ENCODE peak calls at places on chromosome 1, in five cellular contexts. U is cardiac fibroblast, H is M059J, X is retinal pigment epithelial cell, Y is caudate nucleus. B is an unnamed sample.

GRCh38 chr1:186482661-186483255 is 21.8 kb upstream of the PDC start:
- DNase-seq in U (peak), H (peak), X (no peak), Y (no peak), B (peak)

GRCh38 chr1:155004352-155005075 is 1.9 kb downstream of the ZBTB7B start:
- DNase-seq in U (no peak), H (peak), X (no peak), Y (no peak), B (no peak)

GRCh38 chr1:201488817-201489581 is 17.9 kb downstream of the CSRP1 start:
- DNase-seq in U (peak), H (peak), X (no peak), Y (no peak), B (peak)

GRCh38 chr1:10432910-10433785 is 2.9 kb downstream of the CENPS start:
- DNase-seq in U (no peak), H (no peak), X (no peak), Y (no peak), B (no peak)

GRCh38 chr1:206029484-206029883 is 5.8 kb upstream of the CTSE start:
- DNase-seq in U (peak), H (peak), X (no peak), Y (no peak), B (peak)

GRCh38 chr1:221913351-221913750 is 171.5 kb upstream of the DUSP10 start:
- DNase-seq in U (no peak), H (peak), X (no peak), Y (no peak), B (no peak)

GRCh38 chr1:151277249-151277648 is 4.8 kb upstream of the ZNF687 start:
- DNase-seq in U (no peak), H (no peak), X (no peak), Y (no peak), B (no peak)

GRCh38 chr1:162328507-162328906 is 48.1 kb downstream of the SPATA46 start:
- DNase-seq in U (no peak), H (peak), X (no peak), Y (no peak), B (no peak)

GRCh38 chr1:12424793-12425192 is 193.2 kb downstream of the DHRS3 start:
- DNase-seq in U (no peak), H (peak), X (no peak), Y (no peak), B (no peak)

GRCh38 chr1:1778827-1779675 is 781 bp upstream of the NADK start:
- DNase-seq in U (no peak), H (peak), X (no peak), Y (no peak), B (no peak)

GRCh38 chr1:201282931-201283829 is at the start of gene PKP1:
- DNase-seq in U (peak), H (peak), X (no peak), Y (no peak), B (no peak)

GRCh38 chr1:184822267-184822666 is 67.6 kb upstream of the EDEM3 start:
- DNase-seq in U (no peak), H (no peak), X (no peak), Y (no peak), B (no peak)

GRCh38 chr1:76507376-76507775 is 359.9 kb upstream of the ST6GALNAC5 start:
- DNase-seq in U (no peak), H (no peak), X (no peak), Y (no peak), B (no peak)

GRCh38 chr1:108070662-108071061 is 105.7 kb upstream of the VAV3 start:
- DNase-seq in U (peak), H (no peak), X (no peak), Y (no peak), B (no peak)

GRCh38 chr1:218633238-218633948 is 288.3 kb downstream of the TGFB2 start:
- DNase-seq in U (no peak), H (no peak), X (peak), Y (no peak), B (no peak)

GRCh38 chr1:157157481-157158190 is 19.4 kb upstream of the ETV3 start:
- DNase-seq in U (peak), H (peak), X (no peak), Y (no peak), B (no peak)

GRCh38 chr1:234001817-234002216 is 97.3 kb downstream of the SLC35F3 start:
- DNase-seq in U (no peak), H (peak), X (no peak), Y (no peak), B (no peak)

GRCh38 chr1:22317231-22317919 is 134.3 kb upstream of the ZBTB40 start:
- DNase-seq in U (peak), H (no peak), X (no peak), Y (no peak), B (no peak)

GRCh38 chr1:30888391-30888790 is 20.2 kb downstream of the SDC3 start:
- DNase-seq in U (peak), H (peak), X (peak), Y (no peak), B (no peak)

GRCh38 chr1:65942476-65942875 is 149.8 kb downstream of the PDE4B start:
- DNase-seq in U (no peak), H (no peak), X (no peak), Y (no peak), B (no peak)

GRCh38 chr1:207181838-207182237 is 77.8 kb downstream of the C4BPA start:
- DNase-seq in U (peak), H (peak), X (no peak), Y (no peak), B (peak)

GRCh38 chr1:45804671-45804973 is 1.2 kb downstream of the MAST2 start:
- DNase-seq in U (no peak), H (no peak), X (no peak), Y (no peak), B (no peak)

GRCh38 chr1:32345289-32345827 is 9.3 kb upstream of the MARCKSL1 start:
- DNase-seq in U (peak), H (peak), X (no peak), Y (no peak), B (no peak)

GRCh38 chr1:11523261-11523660 is 44.3 kb downstream of the DISP3 start:
- DNase-seq in U (no peak), H (no peak), X (no peak), Y (peak), B (no peak)

GRCh38 chr1:42777860-42778259 is 6.9 kb upstream of the TMEM269 start:
- DNase-seq in U (peak), H (peak), X (no peak), Y (peak), B (no peak)

GRCh38 chr1:192270398-192270797 is 46.4 kb upstream of the RGS21 start:
- DNase-seq in U (no peak), H (no peak), X (no peak), Y (no peak), B (no peak)

GRCh38 chr1:39642796-39643195 is 3.4 kb upstream of the HEYL start:
- DNase-seq in U (peak), H (peak), X (no peak), Y (no peak), B (no peak)

GRCh38 chr1:198156111-198156744 is 570 bp upstream of the NEK7 start:
- DNase-seq in U (peak), H (peak), X (peak), Y (peak), B (peak)